ENCODE peak calls at places on chromosomes 2 and 18, in six cellular contexts. F is memory B cell, I is cardiac muscle cell, O is OCI-M1, J is activated B cell treated with CpG ODN at 0.5 μM for 24 hours, W is sciatic nerve. M is an unnamed sample.
A peak's percentile ranks its signal among the peaks of the same experiment; 100 is the strongest.

GRCh38 chr2:101692037-101692436 is 5.5 kb upstream of the MAP4K4 start:
- DNase-seq in F (no peak), I (no peak), O (peak; percentile 11), J (no peak), W (no peak), M (peak; percentile 8)

GRCh38 chr2:173929441-173929840 is 35.7 kb downstream of the SP3 start:
- DNase-seq in F (no peak), I (peak; percentile 50), O (no peak), J (no peak), W (no peak), M (no peak)

GRCh38 chr2:203811491-203812221 is 55.9 kb upstream of the CTLA4 start:
- DNase-seq in F (no peak), I (no peak), O (peak; percentile 61), J (no peak), W (peak; percentile 71), M (no peak)

GRCh38 chr2:16664052-16664731 is 1.4 kb downstream of the CYRIA start:
- DNase-seq in F (peak; percentile 64), I (peak; percentile 27), O (no peak), J (peak; percentile 41), W (no peak), M (no peak)

GRCh38 chr2:130864830-130865229 is 28.1 kb downstream of the ARHGEF4 start:
- DNase-seq in F (no peak), I (no peak), O (peak; percentile 66), J (no peak), W (peak; percentile 51), M (peak; percentile 72)

GRCh38 chr18:57084331-57085298 is 62.3 kb upstream of the BOD1L2 start:
- DNase-seq in F (no peak), I (no peak), O (no peak), J (no peak), W (no peak), M (no peak)

GRCh38 chr2:237614151-237614720 is 13.2 kb upstream of the LRRFIP1 start:
- DNase-seq in F (no peak), I (peak; percentile 80), O (no peak), J (no peak), W (peak; percentile 55), M (no peak)

GRCh38 chr2:85390941-85391669 is 19.1 kb downstream of the CAPG start:
- DNase-seq in F (peak; percentile 71), I (peak; percentile 58), O (peak; percentile 62), J (peak; percentile 69), W (peak; percentile 81), M (peak; percentile 10)

GRCh38 chr2:135557533-135557932 is 26.2 kb downstream of the R3HDM1 start:
- DNase-seq in F (no peak), I (peak; percentile 3), O (no peak), J (no peak), W (no peak), M (no peak)

GRCh38 chr2:197037863-197038398 is 111.4 kb upstream of the PGAP1 start:
- DNase-seq in F (no peak), I (no peak), O (peak; percentile 3), J (no peak), W (no peak), M (no peak)

GRCh38 chr2:28893488-28893887 is 979 bp upstream of the WDR43 start:
- DNase-seq in F (no peak), I (no peak), O (no peak), J (no peak), W (peak; percentile 61), M (no peak)

GRCh38 chr2:172856561-172856960 is 120.9 kb downstream of the RAPGEF4 start:
- DNase-seq in F (no peak), I (no peak), O (no peak), J (no peak), W (no peak), M (no peak)

M was measured in GF-D8.